ENCODE peak calls at places on chromosomes 13 and 19, in six cellular contexts. V is foreskin keratinocyte, E is vagina, C is Peyer's patch, N is breast epithelium, Y is left ventricle myocardium inferior. M is an unnamed sample.

GRCh38 chr13:101115762-101116161 is 300.5 kb downstream of the NALCN start:
- DNase-seq in V (peak; percentile 20), E (no peak), C (no peak), N (no peak), Y (no peak), M (no peak)

GRCh38 chr19:2952953-2953481 is 8.2 kb upstream of the ZNF77 start:
- DNase-seq in V (peak; percentile 76), E (no peak), C (peak; percentile 58), N (peak; percentile 74), Y (no peak), M (peak; percentile 56)

GRCh38 chr13:97130201-97130600 is 91.9 kb upstream of the MBNL2 start:
- DNase-seq in V (no peak), E (no peak), C (no peak), N (no peak), Y (no peak), M (no peak)

GRCh38 chr13:41610426-41610825 is 153.1 kb downstream of the RGCC start:
- DNase-seq in V (peak; percentile 97), E (no peak), C (no peak), N (no peak), Y (peak; percentile 56), M (peak; percentile 88)

GRCh38 chr13:42836930-42837329 is 55.5 kb downstream of the FAM216B start:
- DNase-seq in V (peak; percentile 11), E (no peak), C (no peak), N (no peak), Y (no peak), M (no peak)

GRCh38 chr13:94254737-94255136 is 224.7 kb downstream of the DCT start:
- DNase-seq in V (no peak), E (no peak), C (no peak), N (no peak), Y (no peak), M (no peak)

GRCh38 chr13:40798380-40798779 is 9.0 kb downstream of the SLC25A15 start:
- DNase-seq in V (no peak), E (peak; percentile 70), C (no peak), N (peak; percentile 61), Y (no peak), M (no peak)

GRCh38 chr19:13130886-13131490 is 12.9 kb downstream of the NACC1 start:
- DNase-seq in V (no peak), E (no peak), C (no peak), N (no peak), Y (no peak), M (no peak)

GRCh38 chr13:42740753-42741152 is 40.6 kb upstream of the FAM216B start:
- DNase-seq in V (no peak), E (no peak), C (peak; percentile 58), N (no peak), Y (peak; percentile 47), M (no peak)

GRCh38 chr13:112343591-112343990 is 32.6 kb upstream of the SPACA7 start:
- DNase-seq in V (no peak), E (no peak), C (no peak), N (no peak), Y (no peak), M (no peak)

GRCh38 chr19:7874080-7874856 is at the start of gene PRR36:
- DNase-seq in V (no peak), E (no peak), C (no peak), N (peak; percentile 72), Y (no peak), M (no peak)

GRCh38 chr13:95437561-95437960 is 115.0 kb upstream of the CLDN10 start:
- DNase-seq in V (no peak), E (no peak), C (no peak), N (no peak), Y (no peak), M (no peak)

GRCh38 chr13:104943331-104943730 is 1592.1 kb downstream of the EFNB2 start:
- DNase-seq in V (no peak), E (no peak), C (no peak), N (no peak), Y (no peak), M (no peak)

GRCh38 chr19:13006431-13007281 is 11.4 kb downstream of the NFIX start:
- DNase-seq in V (no peak), E (no peak), C (no peak), N (no peak), Y (no peak), M (no peak)

GRCh38 chr19:2332341-2333026 is 4.0 kb downstream of the SPPL2B start:
- DNase-seq in V (no peak), E (no peak), C (peak; percentile 92), N (no peak), Y (peak; percentile 38), M (no peak)

GRCh38 chr19:5080030-5080644 is 111.2 kb downstream of the KDM4B start:
- DNase-seq in V (no peak), E (no peak), C (no peak), N (no peak), Y (no peak), M (no peak)

GRCh38 chr13:43664700-43665191 is 122.0 kb downstream of the ENOX1 start:
- DNase-seq in V (peak; percentile 74), E (no peak), C (no peak), N (no peak), Y (peak; percentile 16), M (peak; percentile 25)

GRCh38 chr13:20729633-20730585 is 26.4 kb downstream of the IL17D start:
- DNase-seq in V (no peak), E (no peak), C (no peak), N (no peak), Y (no peak), M (no peak)

GRCh38 chr13:43686557-43686956 is 100.2 kb downstream of the ENOX1 start:
- DNase-seq in V (peak; percentile 91), E (no peak), C (no peak), N (no peak), Y (peak; percentile 64), M (peak; percentile 29)

GRCh38 chr13:97659602-97660001 is 225.6 kb downstream of the RAP2A start:
- DNase-seq in V (no peak), E (no peak), C (no peak), N (no peak), Y (no peak), M (no peak)

GRCh38 chr19:49555600-49556411 is 24.6 kb downstream of the NOSIP start:
- DNase-seq in V (no peak), E (no peak), C (peak; percentile 88), N (no peak), Y (peak; percentile 32), M (peak; percentile 69)

GRCh38 chr13:102658678-102659077 is 36.2 kb downstream of the METTL21C start:
- DNase-seq in V (no peak), E (no peak), C (no peak), N (no peak), Y (no peak), M (no peak)

GRCh38 chr19:50537306-50537685 is 23.6 kb upstream of the ASPDH start:
- DNase-seq in V (no peak), E (no peak), C (no peak), N (no peak), Y (no peak), M (no peak)

GRCh38 chr13:111410232-111411021 is 90.0 kb downstream of the TEX29 start:
- DNase-seq in V (no peak), E (no peak), C (no peak), N (no peak), Y (no peak), M (no peak)

GRCh38 chr13:93116809-93117208 is 109.8 kb upstream of the GPC6 start:
- DNase-seq in V (peak; percentile 6), E (no peak), C (no peak), N (no peak), Y (no peak), M (no peak)

DNA sequence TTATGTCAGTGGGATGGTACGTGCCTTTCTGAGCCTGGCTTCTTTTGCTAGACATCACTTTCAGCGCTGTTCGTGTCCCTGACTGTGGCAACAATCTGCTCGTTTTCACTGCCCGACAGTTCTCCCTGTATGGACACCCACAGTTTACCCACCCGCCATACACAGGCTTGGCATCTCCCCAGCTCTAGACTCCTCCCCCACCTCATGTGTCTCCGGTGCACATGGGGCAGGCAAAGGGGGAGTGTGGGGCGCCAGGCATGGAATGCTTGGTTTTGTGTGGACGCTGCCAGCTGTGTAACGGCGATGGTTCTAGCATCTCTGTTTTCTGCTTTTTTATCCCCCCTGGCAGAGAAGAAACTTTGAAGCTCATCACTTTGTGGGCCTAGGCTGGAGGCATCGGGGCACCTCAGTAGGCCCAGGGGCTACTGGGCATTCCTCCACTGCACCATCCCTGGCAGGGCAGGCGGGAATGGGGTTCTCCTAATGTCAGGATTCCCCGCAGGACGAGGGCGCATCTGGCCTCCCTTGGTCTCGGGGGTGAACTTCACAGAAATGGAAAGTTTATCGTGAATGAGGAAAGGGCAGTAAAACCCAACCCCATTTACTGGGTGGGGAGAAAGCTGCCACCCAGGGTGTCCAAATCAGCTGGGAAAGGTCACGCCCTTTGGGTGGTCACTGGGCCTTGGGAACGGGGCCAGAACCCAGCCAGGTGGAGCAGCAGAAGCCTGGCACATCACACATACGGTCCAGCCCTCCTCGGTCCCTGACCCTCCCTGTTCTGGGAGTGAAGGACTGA is 60.8 kb downstream of the CEBPG start:
- DNase-seq in V (no peak), E (no peak), C (no peak), N (no peak), Y (peak; percentile 6), M (no peak)
- H3K27ac ChIP-seq in V (no peak overlapping the region), E (no peak overlapping the region), C (no peak overlapping the region), N (no peak overlapping the region), Y (no peak overlapping the region), M (no peak overlapping the region)

GRCh38 chr19:38685666-38686529 is 38.4 kb downstream of the ACTN4 start:
- DNase-seq in V (peak; percentile 65), E (no peak), C (no peak), N (no peak), Y (no peak), M (no peak)
- TF ChIP-seq CTCF in V (peak; percentile 69), E (no peak), C (peak; percentile 60), N (peak; percentile 63), Y (peak; percentile 59), M (no peak)

DNA sequence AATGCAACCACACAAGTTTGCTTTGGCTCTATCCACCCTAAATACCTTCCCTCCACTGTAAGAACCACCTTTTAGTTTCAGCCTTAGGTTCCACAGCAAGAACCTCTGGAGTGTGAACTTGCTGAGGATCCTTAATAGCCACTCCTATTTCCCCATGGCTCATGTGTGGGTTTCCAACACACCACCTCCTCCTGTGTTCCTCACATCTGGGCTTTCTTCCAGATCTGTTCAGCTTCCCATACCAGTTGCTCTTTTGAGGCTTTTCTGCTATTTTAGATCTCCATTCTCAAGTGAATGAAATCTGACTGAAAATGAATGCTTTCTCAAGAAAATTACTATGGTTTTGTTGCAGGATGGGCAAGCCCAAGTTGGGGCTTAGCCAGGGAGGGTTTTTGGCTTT is 104.8 kb upstream of the MIR17HG start:
- DNase-seq in V (no peak), E (no peak), C (no peak), N (no peak), Y (no peak), M (no peak)
- H3K27ac ChIP-seq in V (no peak overlapping the region), E (no peak overlapping the region), C (no peak overlapping the region), N (no peak overlapping the region), Y (no peak overlapping the region), M (no peak overlapping the region)

GRCh38 chr13:59674616-59675015 is 489.1 kb downstream of the DIAPH3 start:
- DNase-seq in V (no peak), E (no peak), C (no peak), N (no peak), Y (no peak), M (no peak)

GRCh38 chr13:59679239-59679638 is 484.5 kb downstream of the DIAPH3 start:
- DNase-seq in V (no peak), E (no peak), C (no peak), N (no peak), Y (no peak), M (no peak)

GRCh38 chr13:59677430-59677829 is 486.3 kb downstream of the DIAPH3 start:
- DNase-seq in V (no peak), E (no peak), C (no peak), N (no peak), Y (no peak), M (no peak)

GRCh38 chr13:59680429-59681024 is 483.2 kb downstream of the DIAPH3 start:
- DNase-seq in V (peak; percentile 13), E (no peak), C (no peak), N (no peak), Y (no peak), M (peak; percentile 16)

GRCh38 chr13:59677966-59678814 is 485.5 kb downstream of the DIAPH3 start:
- DNase-seq in V (peak; percentile 28), E (no peak), C (no peak), N (no peak), Y (no peak), M (peak; percentile 5)
- TF ChIP-seq CTCF in V (peak; percentile 81), E (peak; percentile 20), C (peak; percentile 88), N (peak; percentile 40), Y (peak; percentile 89), M (peak; percentile 6)